ENCODE peak calls at places on chromosomes 3 and 15, in six cellular contexts. I, L, U, X, M and R are unnamed samples.

GRCh38 chr3:142498397-142499180 is 50.8 kb upstream of the XRN1 start:
- DNase-seq in I (no peak), L (no peak), U (peak), X (no peak), M (no peak), R (no peak)

GRCh38 chr3:195767792-195768191 is 43.9 kb downstream of the MUC4 start:
- DNase-seq in I (peak), L (no peak), U (no peak), X (no peak), M (no peak), R (no peak)

GRCh38 chr3:61645148-61645547 is 83.8 kb downstream of the PTPRG start:
- DNase-seq in I (no peak), L (peak), U (no peak), X (no peak), M (no peak), R (no peak)

GRCh38 chr15:81686021-81686420 is 312.0 kb upstream of the TMC3 start:
- DNase-seq in I (no peak), L (no peak), U (no peak), X (no peak), M (no peak), R (no peak)

GRCh38 chr15:26017665-26018064 is 154.5 kb upstream of the ATP10A start:
- DNase-seq in I (no peak), L (no peak), U (no peak), X (no peak), M (no peak), R (no peak)

GRCh38 chr3:101195951-101196713 is 124.2 kb downstream of the IMPG2 start:
- DNase-seq in I (no peak), L (peak), U (peak), X (no peak), M (no peak), R (no peak)

GRCh38 chr15:51732661-51733060 is 4.8 kb downstream of the LYSMD2 start:
- DNase-seq in I (no peak), L (no peak), U (no peak), X (no peak), M (no peak), R (no peak)

GRCh38 chr3:150739877-150740645 is 22.9 kb downstream of the SIAH2 start:
- DNase-seq in I (no peak), L (no peak), U (no peak), X (no peak), M (no peak), R (no peak)

GRCh38 chr15:42385980-42386695 is 26.8 kb downstream of the CAPN3 start:
- DNase-seq in I (no peak), L (no peak), U (no peak), X (no peak), M (no peak), R (peak)

GRCh38 chr3:119559441-119559963 is at the start of gene CD80:
- DNase-seq in I (peak), L (peak), U (peak), X (no peak), M (peak), R (peak)

GRCh38 chr15:92907880-92908279 is 7.8 kb downstream of the CHD2 start:
- DNase-seq in I (no peak), L (no peak), U (peak), X (peak), M (no peak), R (no peak)

GRCh38 chr15:74843891-74844299 is 939 bp upstream of the ULK3 start:
- DNase-seq in I (no peak), L (no peak), U (no peak), X (peak), M (no peak), R (peak)

GRCh38 chr3:66153961-66154923 is 66.6 kb upstream of the SLC25A26 start:
- DNase-seq in I (no peak), L (no peak), U (peak), X (no peak), M (no peak), R (no peak)